ENCODE peak calls at places on chromosomes 4 and X, in six cellular contexts. P, Q, T, Y, J and S are unnamed samples.

GRCh38 chr4:109164011-109164410 is 138.4 kb downstream of the COL25A1 start:
- DNase-seq in P (no peak), Q (no peak), T (no peak), Y (no peak), J (no peak), S (no peak)

GRCh38 chr4:57147335-57148060 is 37.3 kb upstream of the IGFBP7 start:
- DNase-seq in P (no peak), Q (no peak), T (no peak), Y (no peak), J (no peak), S (no peak)

GRCh38 chrX:69313622-69314290 is 148.5 kb upstream of the PJA1 start:
- DNase-seq in P (no peak), Q (no peak), T (no peak), Y (no peak), J (no peak), S (no peak)

GRCh38 chr4:177323416-177323815 is 13.7 kb downstream of the NEIL3 start:
- DNase-seq in P (no peak), Q (no peak), T (no peak), Y (no peak), J (no peak), S (no peak)

GRCh38 chrX:33339219-33339618 is 127.9 kb upstream of the DMD start:
- DNase-seq in P (no peak), Q (no peak), T (no peak), Y (no peak), J (no peak), S (no peak)

GRCh38 chr4:138938371-138938699 is 77.2 kb upstream of the NOCT start:
- DNase-seq in P (peak; percentile 46), Q (no peak), T (no peak), Y (peak; percentile 34), J (peak; percentile 32), S (no peak)

GRCh38 chrX:29470029-29470428 is 745.3 kb upstream of the MAGEB2 start:
- DNase-seq in P (peak; percentile 23), Q (no peak), T (no peak), Y (peak; percentile 86), J (peak; percentile 29), S (no peak)

GRCh38 chr4:27272264-27272663 is 411.6 kb downstream of the STIM2 start:
- DNase-seq in P (no peak), Q (no peak), T (no peak), Y (no peak), J (no peak), S (no peak)